ENCODE peak calls at places on chromosomes 5 and 9, in six cellular contexts. X is cardiac fibroblast, A is glutamatergic neuron, K is Peyer's patch, I is astrocyte of the spinal cord, J is H1. L is an unnamed sample.
A peak's percentile ranks its signal among the peaks of the same experiment; 100 is the strongest.

GRCh38 chr5:78215972-78216371 is 78.5 kb downstream of the AP3B1 start:
- DNase-seq in X (no peak), A (no peak), K (no peak), I (no peak), J (no peak), L (no peak)

GRCh38 chr9:125621170-125621569 is 85.8 kb downstream of the MAPKAP1 start:
- DNase-seq in X (no peak), A (no peak), K (no peak), I (no peak), J (no peak), L (no peak)

GRCh38 chr9:112884086-112884485 is 6.6 kb downstream of the SLC46A2 start:
- DNase-seq in X (peak; percentile 31), A (no peak), K (no peak), I (peak; percentile 36), J (no peak), L (no peak)

GRCh38 chr9:121698627-121699270 is 47.3 kb downstream of the DAB2IP start:
- DNase-seq in X (no peak), A (peak; percentile 83), K (no peak), I (no peak), J (no peak), L (no peak)

GRCh38 chr9:70066874-70067273 is 23.2 kb downstream of the MAMDC2 start:
- DNase-seq in X (no peak), A (no peak), K (no peak), I (no peak), J (no peak), L (no peak)

GRCh38 chr5:29993286-29993685 is 1200.2 kb upstream of the CDH6 start:
- DNase-seq in X (no peak), A (no peak), K (no peak), I (no peak), J (no peak), L (no peak)

GRCh38 chr5:587403-587802 is 24.7 kb upstream of the CEP72 start:
- DNase-seq in X (no peak), A (no peak), K (no peak), I (no peak), J (no peak), L (no peak)

GRCh38 chr5:72065751-72066255 is 41.5 kb upstream of the MAP1B start:
- DNase-seq in X (peak; percentile 32), A (peak; percentile 92), K (no peak), I (peak; percentile 35), J (peak; percentile 81), L (no peak)

GRCh38 chr5:380701-381309 is 59.3 kb downstream of the AHRR start:
- DNase-seq in X (peak; percentile 52), A (no peak), K (no peak), I (no peak), J (no peak), L (peak; percentile 58)

GRCh38 chr5:157143127-157143959 is 678 bp upstream of the MED7 start:
- DNase-seq in X (peak; percentile 46), A (peak; percentile 31), K (peak; percentile 48), I (peak; percentile 38), J (no peak), L (peak; percentile 10)

GRCh38 chr9:24912767-24913166 is 367.1 kb upstream of the IZUMO3 start:
- DNase-seq in X (no peak), A (no peak), K (no peak), I (peak; percentile 1), J (no peak), L (no peak)

GRCh38 chr5:73692166-73692640 is 66.2 kb downstream of the ARHGEF28 start:
- DNase-seq in X (peak; percentile 47), A (no peak), K (no peak), I (peak; percentile 94), J (no peak), L (peak; percentile 89)

GRCh38 chr9:343773-344172 is 129.1 kb downstream of the DOCK8 start:
- DNase-seq in X (no peak), A (no peak), K (no peak), I (no peak), J (no peak), L (no peak)

GRCh38 chr5:168578006-168578405 is 1.2 kb downstream of the PANK3 start:
- DNase-seq in X (peak; percentile 30), A (no peak), K (no peak), I (peak; percentile 22), J (no peak), L (peak; percentile 56)

GRCh38 chr5:171623551-171624097 is 162.0 kb upstream of the SMIM23 start:
- DNase-seq in X (no peak), A (peak; percentile 35), K (no peak), I (no peak), J (peak; percentile 79), L (no peak)

GRCh38 chr9:134592819-134593200 is 48.8 kb upstream of the COL5A1 start:
- DNase-seq in X (no peak), A (no peak), K (no peak), I (no peak), J (no peak), L (no peak)

GRCh38 chr5:139774980-139775654 is 20.5 kb upstream of the PSD2 start:
- DNase-seq in X (peak; percentile 41), A (peak; percentile 97), K (peak; percentile 76), I (peak; percentile 46), J (peak; percentile 63), L (peak; percentile 55)

GRCh38 chr9:84773023-84773422 is 103.5 kb downstream of the NTRK2 start:
- DNase-seq in X (no peak), A (no peak), K (no peak), I (no peak), J (no peak), L (no peak)

GRCh38 chr5:71910741-71911140 is 191.7 kb downstream of the CARTPT start:
- DNase-seq in X (no peak), A (no peak), K (no peak), I (no peak), J (no peak), L (no peak)

GRCh38 chr9:32398207-32398606 is 13.8 kb downstream of the ACO1 start:
- DNase-seq in X (no peak), A (no peak), K (no peak), I (no peak), J (no peak), L (peak; percentile 81)

GRCh38 chr5:92455011-92455410 is 1071.9 kb upstream of the ARRDC3 start:
- DNase-seq in X (no peak), A (no peak), K (no peak), I (no peak), J (no peak), L (no peak)

GRCh38 chr9:74078647-74079046 is 418.5 kb upstream of the RORB start:
- DNase-seq in X (peak; percentile 21), A (no peak), K (no peak), I (peak; percentile 84), J (no peak), L (peak; percentile 58)

GRCh38 chr5:84086517-84086916 is 298.2 kb downstream of the EDIL3 start:
- DNase-seq in X (no peak), A (no peak), K (no peak), I (no peak), J (no peak), L (no peak)

GRCh38 chr5:133769842-133770241 is 157.5 kb upstream of the FSTL4 start:
- DNase-seq in X (no peak), A (no peak), K (no peak), I (no peak), J (no peak), L (no peak)

GRCh38 chr9:35935755-35936509 is 22.0 kb downstream of the OR2S2 start:
- DNase-seq in X (peak; percentile 74), A (no peak), K (no peak), I (peak; percentile 88), J (no peak), L (peak; percentile 40)

GRCh38 chr9:116288658-116289057 is 135.1 kb downstream of the PAPPA start:
- DNase-seq in X (peak; percentile 92), A (no peak), K (no peak), I (peak; percentile 97), J (no peak), L (peak; percentile 100)

GRCh38 chr5:134240421-134240962 is 14.6 kb upstream of the PPP2CA start:
- DNase-seq in X (peak; percentile 71), A (no peak), K (no peak), I (peak; percentile 85), J (no peak), L (peak; percentile 67)

GRCh38 chr5:136080113-136080482 is 51.3 kb downstream of the TGFBI start:
- DNase-seq in X (peak; percentile 34), A (no peak), K (no peak), I (no peak), J (no peak), L (no peak)

GRCh38 chr9:35618325-35618727 is at the start of gene CD72:
- DNase-seq in X (no peak), A (no peak), K (peak; percentile 66), I (no peak), J (no peak), L (no peak)

GRCh38 chr9:1005043-1005667 is 28.7 kb downstream of the DMRT3 start:
- DNase-seq in X (peak; percentile 62), A (peak; percentile 38), K (no peak), I (peak; percentile 43), J (no peak), L (peak; percentile 61)

GRCh38 chr9:38164659-38165221 is 95.7 kb upstream of the SHB start:
- DNase-seq in X (no peak), A (no peak), K (no peak), I (no peak), J (no peak), L (no peak)

GRCh38 chr9:33817327-33818166 is 587 bp downstream of the UBE2R2 start:
- DNase-seq in X (peak; percentile 73), A (peak; percentile 84), K (peak; percentile 48), I (peak; percentile 70), J (peak; percentile 25), L (peak; percentile 70)
- TF ChIP-seq CTCF in X (peak; percentile 25), A (no peak), K (peak; percentile 29), I (peak; percentile 35), J (no peak), L (peak; percentile 29)

GRCh38 chr5:120463026-120463770 is 902 bp upstream of the PRR16 start:
- DNase-seq in X (no peak), A (no peak), K (no peak), I (no peak), J (no peak), L (no peak)

GRCh38 chr5:120466337-120467006 is 2.4 kb downstream of the PRR16 start:
- DNase-seq in X (no peak), A (no peak), K (no peak), I (no peak), J (no peak), L (no peak)

GRCh38 chr5:120465281-120465961 is 1.3 kb downstream of the PRR16 start:
- DNase-seq in X (peak; percentile 68), A (peak; percentile 63), K (peak; percentile 19), I (peak; percentile 61), J (no peak), L (peak; percentile 74)

GRCh38 chr5:120464627-120465280 is 654 bp downstream of the PRR16 start:
- DNase-seq in X (peak; percentile 68), A (peak; percentile 36), K (peak; percentile 36), I (peak; percentile 63), J (no peak), L (peak; percentile 77)

GRCh38 chr5:120463991-120464626 is at the start of gene PRR16:
- DNase-seq in X (peak; percentile 78), A (peak; percentile 80), K (peak; percentile 24), I (peak; percentile 70), J (peak; percentile 13), L (peak; percentile 63)
- TF ChIP-seq CTCF in X (peak; percentile 0), A (no peak), K (peak; percentile 20), I (no peak), J (peak; percentile 36), L (no peak)

GRCh38 chr5:28344803-28345433 is 1306.5 kb upstream of the CDH9 start:
- DNase-seq in X (peak; percentile 55), A (no peak), K (no peak), I (peak; percentile 55), J (peak; percentile 2), L (peak; percentile 16)
- TF ChIP-seq CTCF in X (no peak), A (peak; percentile 85), K (no peak), I (peak; percentile 45), J (no peak), L (peak; percentile 21)

GRCh38 chr9:118170032-118170955 is 466.1 kb downstream of the TLR4 start:
- DNase-seq in X (peak; percentile 25), A (peak; percentile 64), K (no peak), I (peak; percentile 49), J (peak; percentile 60), L (peak; percentile 52)
- TF ChIP-seq CTCF in X (peak; percentile 61), A (peak; percentile 61), K (peak; percentile 65), I (peak; percentile 78), J (peak; percentile 60), L (peak; percentile 67)